ENCODE peak calls at places on chromosome 1, in four cellular contexts. Y is K562, J is HepG2, B is GM12878. O is an unnamed sample.

GRCh38 chr1:228448372-228448771 is 31.7 kb upstream of the TRIM17 start:
- DNase-seq in Y (no peak), J (no peak), B (no peak), O (no peak)

GRCh38 chr1:109579496-109579895 is 31.1 kb downstream of the GNAI3 start:
- DNase-seq in Y (no peak), J (no peak), B (no peak), O (no peak)

GRCh38 chr1:107862064-107862463 is 102.9 kb downstream of the VAV3 start:
- DNase-seq in Y (no peak), J (no peak), B (no peak), O (no peak)

GRCh38 chr1:225911207-225912130 is 12.6 kb downstream of the PYCR2 start:
- DNase-seq in Y (no peak), J (peak; percentile 17), B (no peak), O (no peak)

GRCh38 chr1:226606311-226607267 is 58.0 kb downstream of the STUM start:
- DNase-seq in Y (no peak), J (no peak), B (no peak), O (no peak)

GRCh38 chr1:56258395-56258794 is 321.0 kb downstream of the PLPP3 start:
- DNase-seq in Y (no peak), J (no peak), B (no peak), O (no peak)

GRCh38 chr1:3002349-3003038 is 18.8 kb upstream of the ACTRT2 start:
- DNase-seq in Y (no peak), J (no peak), B (no peak), O (no peak)

GRCh38 chr1:30682396-30683275 is 40.7 kb downstream of the MATN1 start:
- DNase-seq in Y (no peak), J (no peak), B (no peak), O (no peak)

GRCh38 chr1:10338047-10338446 is 60.8 kb upstream of the PGD start:
- DNase-seq in Y (peak; percentile 60), J (peak; percentile 15), B (no peak), O (peak; percentile 62)

GRCh38 chr1:84724128-84724860 is 34.0 kb upstream of the SSX2IP start:
- DNase-seq in Y (peak; percentile 85), J (peak; percentile 17), B (no peak), O (peak; percentile 63)

GRCh38 chr1:184296466-184297243 is 90.2 kb upstream of the C1orf21 start:
- DNase-seq in Y (peak; percentile 20), J (no peak), B (no peak), O (no peak)

GRCh38 chr1:24138481-24139158 is 4.3 kb downstream of the IL22RA1 start:
- DNase-seq in Y (no peak), J (no peak), B (no peak), O (no peak)
- TF ChIP-seq FOXK2 in Y (no peak), J (no peak), B (no peak), O (no peak)

DNA sequence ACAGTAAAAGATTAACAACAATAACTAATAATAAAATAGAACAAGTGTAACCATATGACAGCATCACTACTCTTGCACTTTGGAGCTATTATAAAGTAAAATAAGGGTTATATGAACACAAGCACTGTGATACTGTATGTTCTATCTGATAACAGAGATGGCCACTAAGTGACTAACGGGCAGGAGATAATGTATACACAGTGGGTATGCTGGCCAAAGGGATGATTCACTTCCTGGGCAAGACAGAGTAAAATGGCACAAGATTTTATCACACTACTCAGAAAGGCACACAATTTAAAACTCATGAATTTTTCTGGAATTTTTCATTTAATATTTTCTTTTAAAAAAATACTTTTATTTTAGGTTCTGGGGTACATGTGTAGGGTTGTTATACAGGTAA is 12.3 kb downstream of the SLC9C2 start:
- DNase-seq in Y (no peak), J (no peak), B (no peak), O (no peak)
- TF ChIP-seq FOXK2 in Y (no peak), J (no peak), B (no peak), O (no peak)

DNA sequence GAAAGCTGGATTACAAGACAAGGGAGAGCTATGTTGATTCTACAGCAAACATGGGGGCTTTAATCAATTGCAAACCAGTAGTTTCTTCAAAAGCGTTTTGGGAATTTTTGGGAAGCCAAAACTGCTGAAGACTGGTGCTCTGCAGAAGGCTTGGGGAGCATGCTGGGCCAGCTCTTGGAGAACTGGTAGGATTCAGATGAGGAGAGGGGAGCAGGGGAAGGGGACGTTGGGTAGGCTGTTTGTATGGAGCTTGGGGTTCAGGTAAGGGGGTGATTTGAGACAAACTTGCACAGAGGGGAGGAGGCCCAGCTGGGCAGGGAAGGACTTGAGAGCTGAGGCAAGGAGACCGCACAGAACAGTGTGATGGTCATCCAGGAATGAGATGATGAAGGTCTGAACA is 2.6 kb upstream of the MYOG start:
- DNase-seq in Y (no peak), J (no peak), B (no peak), O (no peak)
- TF ChIP-seq FOXK2 in Y (no peak), J (no peak), B (no peak), O (no peak)

DNA sequence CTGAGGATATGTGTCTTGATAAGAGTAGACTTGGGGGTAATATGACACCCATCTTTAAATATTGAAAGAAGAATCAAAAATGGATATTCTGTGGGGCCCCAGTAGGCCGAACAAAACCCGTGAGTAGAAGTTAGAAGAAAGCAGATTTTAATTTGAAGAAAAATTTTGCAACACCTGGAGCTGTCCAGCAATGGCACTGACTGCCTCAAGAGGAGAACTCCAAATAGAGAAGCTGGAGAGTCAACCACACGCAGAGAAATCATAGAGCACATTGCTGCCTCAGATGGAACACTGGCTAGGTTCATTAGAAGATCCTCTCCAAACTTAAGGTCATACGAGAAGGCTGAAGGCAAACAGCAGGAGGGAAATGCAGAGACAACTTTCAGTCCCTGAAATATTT is 6.8 kb downstream of the NHLH1 start:
- DNase-seq in Y (no peak), J (no peak), B (no peak), O (no peak)
- TF ChIP-seq FOXK2 in Y (no peak), J (no peak), B (no peak), O (no peak)

GRCh38 chr1:207806531-207807394 is 54.9 kb downstream of the CD46 start:
- DNase-seq in Y (no peak), J (no peak), B (no peak), O (no peak)

GRCh38 chr1:207803678-207804077 is 51.8 kb downstream of the CD46 start:
- DNase-seq in Y (no peak), J (no peak), B (no peak), O (no peak)

GRCh38 chr1:207804746-207805468 is 53.1 kb downstream of the CD46 start:
- DNase-seq in Y (no peak), J (no peak), B (no peak), O (no peak)

GRCh38 chr1:207807395-207808321 is 55.8 kb downstream of the CD46 start:
- DNase-seq in Y (peak; percentile 53), J (no peak), B (no peak), O (no peak)

DNA sequence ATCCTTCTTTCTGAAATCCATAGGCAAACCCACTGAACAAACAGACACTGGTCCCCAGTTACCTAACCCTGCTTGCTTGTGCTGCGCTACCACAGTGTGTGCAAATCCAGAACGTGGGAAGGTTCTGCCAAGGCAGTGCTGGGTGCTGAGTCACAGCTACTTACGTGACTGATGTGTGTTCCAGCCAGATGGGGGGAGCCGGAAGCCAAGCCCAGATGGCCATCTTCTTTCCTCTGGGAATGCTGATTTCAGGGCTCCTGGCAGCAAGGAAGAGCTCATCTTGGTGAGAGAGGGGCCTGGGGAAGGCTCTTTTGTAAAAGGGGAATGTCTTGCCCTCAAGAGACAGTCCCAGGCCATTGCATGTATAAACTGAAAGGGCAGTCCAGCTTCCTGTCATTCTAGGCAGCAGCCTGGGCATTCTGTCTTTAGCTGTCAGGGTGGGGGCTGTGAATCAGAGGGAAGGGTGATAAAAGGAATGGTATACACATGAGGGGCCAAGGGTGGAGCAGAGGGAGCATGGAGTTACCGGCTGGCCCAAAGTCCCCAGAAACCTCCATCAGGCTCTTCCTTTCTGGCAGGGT is 54.1 kb downstream of the CD46 start:
- DNase-seq in Y (peak; percentile 82), J (no peak), B (no peak), O (no peak)
- TF ChIP-seq FOXK2 in Y (no peak), J (no peak), B (no peak), O (no peak)